ENCODE peak calls at places on chromosomes 12 and 14, in seven cellular contexts. One of them, this sample, is unnamed.

GRCh38 chr14:65228956-65229355 is 126.6 kb upstream of the MAX start:
- DNase-seq in H9: no peak
- DNase-seq in CD8-positive, alpha-beta T cell: no peak
- DNase-seq in cardiac muscle cell: no peak
- DNase-seq in WTC11: no peak
- DNase-seq in tibial artery: peak; percentile 9
- DNase-seq in mucosa of descending colon: no peak
- DNase-seq in this sample: no peak

GRCh38 chr14:80940146-80940545 is 1.4 kb downstream of the CEP128 start:
- DNase-seq in H9: no peak
- DNase-seq in CD8-positive, alpha-beta T cell: no peak
- DNase-seq in cardiac muscle cell: no peak
- DNase-seq in WTC11: no peak
- DNase-seq in tibial artery: no peak
- DNase-seq in mucosa of descending colon: no peak
- DNase-seq in this sample: no peak

GRCh38 chr14:62445570-62445969 is 599.7 kb downstream of the KCNH5 start:
- DNase-seq in H9: no peak
- DNase-seq in CD8-positive, alpha-beta T cell: no peak
- DNase-seq in cardiac muscle cell: no peak
- DNase-seq in WTC11: no peak
- DNase-seq in tibial artery: no peak
- DNase-seq in mucosa of descending colon: no peak
- DNase-seq in this sample: no peak

GRCh38 chr12:39990122-39991101 is 115.5 kb downstream of the SLC2A13 start:
- DNase-seq in H9: peak; percentile 53
- DNase-seq in CD8-positive, alpha-beta T cell: peak; percentile 18
- DNase-seq in cardiac muscle cell: peak; percentile 79
- DNase-seq in WTC11: peak; percentile 57
- DNase-seq in tibial artery: no peak
- DNase-seq in mucosa of descending colon: peak; percentile 62
- DNase-seq in this sample: peak; percentile 70

GRCh38 chr14:47490353-47490752 is 185.1 kb downstream of the MDGA2 start:
- DNase-seq in H9: no peak
- DNase-seq in CD8-positive, alpha-beta T cell: no peak
- DNase-seq in cardiac muscle cell: no peak
- DNase-seq in WTC11: no peak
- DNase-seq in tibial artery: no peak
- DNase-seq in mucosa of descending colon: no peak
- DNase-seq in this sample: no peak

GRCh38 chr12:25977047-25977446 is 18.6 kb downstream of the RASSF8 start:
- DNase-seq in H9: no peak
- DNase-seq in CD8-positive, alpha-beta T cell: no peak
- DNase-seq in cardiac muscle cell: no peak
- DNase-seq in WTC11: no peak
- DNase-seq in tibial artery: no peak
- DNase-seq in mucosa of descending colon: no peak
- DNase-seq in this sample: no peak

GRCh38 chr12:24496755-24497154 is 452.1 kb downstream of the BCAT1 start:
- DNase-seq in H9: no peak
- DNase-seq in CD8-positive, alpha-beta T cell: no peak
- DNase-seq in cardiac muscle cell: peak; percentile 29
- DNase-seq in WTC11: no peak
- DNase-seq in tibial artery: no peak
- DNase-seq in mucosa of descending colon: no peak
- DNase-seq in this sample: no peak

GRCh38 chr14:71918955-71919354 is 13.3 kb upstream of the RGS6 start:
- DNase-seq in H9: peak; percentile 60
- DNase-seq in CD8-positive, alpha-beta T cell: no peak
- DNase-seq in cardiac muscle cell: no peak
- DNase-seq in WTC11: peak; percentile 36
- DNase-seq in tibial artery: no peak
- DNase-seq in mucosa of descending colon: no peak
- DNase-seq in this sample: no peak

GRCh38 chr14:46596236-46596635 is 55.3 kb downstream of the RPL10L start:
- DNase-seq in H9: no peak
- DNase-seq in CD8-positive, alpha-beta T cell: no peak
- DNase-seq in cardiac muscle cell: peak; percentile 10
- DNase-seq in WTC11: no peak
- DNase-seq in tibial artery: no peak
- DNase-seq in mucosa of descending colon: no peak
- DNase-seq in this sample: no peak

GRCh38 chr12:123822804-123823203 is 60.7 kb downstream of the DNAH10 start:
- DNase-seq in H9: no peak
- DNase-seq in CD8-positive, alpha-beta T cell: no peak
- DNase-seq in cardiac muscle cell: no peak
- DNase-seq in WTC11: no peak
- DNase-seq in tibial artery: no peak
- DNase-seq in mucosa of descending colon: no peak
- DNase-seq in this sample: no peak

GRCh38 chr12:104701301-104701700 is 244.6 kb downstream of the CHST11 start:
- DNase-seq in H9: no peak
- DNase-seq in CD8-positive, alpha-beta T cell: no peak
- DNase-seq in cardiac muscle cell: no peak
- DNase-seq in WTC11: no peak
- DNase-seq in tibial artery: no peak
- DNase-seq in mucosa of descending colon: no peak
- DNase-seq in this sample: no peak

GRCh38 chr12:49332891-49333371 is 4.1 kb downstream of the C1QL4 start:
- DNase-seq in H9: no peak
- DNase-seq in CD8-positive, alpha-beta T cell: no peak
- DNase-seq in cardiac muscle cell: no peak
- DNase-seq in WTC11: no peak
- DNase-seq in tibial artery: no peak
- DNase-seq in mucosa of descending colon: no peak
- DNase-seq in this sample: no peak

GRCh38 chr14:28294834-28295440 is 471.6 kb upstream of the FOXG1 start:
- DNase-seq in H9: no peak
- DNase-seq in CD8-positive, alpha-beta T cell: no peak
- DNase-seq in cardiac muscle cell: peak; percentile 80
- DNase-seq in WTC11: no peak
- DNase-seq in tibial artery: no peak
- DNase-seq in mucosa of descending colon: no peak
- DNase-seq in this sample: no peak
- TF ChIP-seq CTCF in H9: peak; percentile 66
- TF ChIP-seq CTCF in CD8-positive, alpha-beta T cell: no peak
- TF ChIP-seq CTCF in cardiac muscle cell: peak; percentile 47
- TF ChIP-seq CTCF in WTC11: no peak
- TF ChIP-seq CTCF in tibial artery: no peak
- TF ChIP-seq CTCF in mucosa of descending colon: no peak
- TF ChIP-seq CTCF in this sample: no peak

GRCh38 chr14:93136009-93136408 is 20.3 kb upstream of the ITPK1 start:
- DNase-seq in H9: no peak
- DNase-seq in CD8-positive, alpha-beta T cell: no peak
- DNase-seq in cardiac muscle cell: no peak
- DNase-seq in WTC11: no peak
- DNase-seq in tibial artery: no peak
- DNase-seq in mucosa of descending colon: peak; percentile 31
- DNase-seq in this sample: no peak

GRCh38 chr14:93133476-93133875 is 17.8 kb upstream of the ITPK1 start:
- DNase-seq in H9: no peak
- DNase-seq in CD8-positive, alpha-beta T cell: no peak
- DNase-seq in cardiac muscle cell: peak; percentile 91
- DNase-seq in WTC11: no peak
- DNase-seq in tibial artery: peak; percentile 78
- DNase-seq in mucosa of descending colon: no peak
- DNase-seq in this sample: no peak

GRCh38 chr14:93142854-93143652 is 27.3 kb upstream of the ITPK1 start:
- DNase-seq in H9: no peak
- DNase-seq in CD8-positive, alpha-beta T cell: no peak
- DNase-seq in cardiac muscle cell: no peak
- DNase-seq in WTC11: no peak
- DNase-seq in tibial artery: no peak
- DNase-seq in mucosa of descending colon: peak; percentile 2
- DNase-seq in this sample: no peak

GRCh38 chr14:93135399-93135798 is 19.7 kb upstream of the ITPK1 start:
- DNase-seq in H9: no peak
- DNase-seq in CD8-positive, alpha-beta T cell: no peak
- DNase-seq in cardiac muscle cell: no peak
- DNase-seq in WTC11: no peak
- DNase-seq in tibial artery: peak; percentile 71
- DNase-seq in mucosa of descending colon: peak; percentile 44
- DNase-seq in this sample: no peak

DNA sequence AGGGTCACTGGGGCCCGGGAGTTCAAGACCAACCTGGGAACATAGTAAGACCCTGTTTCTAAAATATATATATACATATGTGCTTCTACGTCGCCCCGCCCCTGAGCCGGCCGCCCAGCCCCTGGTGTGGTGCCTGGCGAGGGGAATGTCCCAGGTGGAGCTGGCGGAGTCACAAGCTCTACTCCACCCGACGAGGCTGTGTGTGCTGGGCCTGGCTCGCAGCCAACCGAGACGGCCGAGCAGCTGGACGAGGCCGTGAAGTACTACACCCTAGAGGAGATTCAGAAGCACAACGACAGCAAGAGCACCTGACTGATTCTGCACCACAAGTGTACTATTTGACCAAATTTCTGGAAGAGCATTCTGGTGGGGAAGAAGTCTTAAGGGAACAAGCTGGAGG is 22.1 kb upstream of the ITPK1 start:
- DNase-seq in H9: peak; percentile 57
- DNase-seq in CD8-positive, alpha-beta T cell: no peak
- DNase-seq in cardiac muscle cell: peak; percentile 46
- DNase-seq in WTC11: peak; percentile 35
- DNase-seq in tibial artery: no peak
- DNase-seq in mucosa of descending colon: peak; percentile 91
- DNase-seq in this sample: no peak
- TF ChIP-seq CTCF in H9: peak; percentile 16
- TF ChIP-seq CTCF in CD8-positive, alpha-beta T cell: no peak
- TF ChIP-seq CTCF in cardiac muscle cell: peak; percentile 14
- TF ChIP-seq CTCF in WTC11: no peak
- TF ChIP-seq CTCF in tibial artery: no peak
- TF ChIP-seq CTCF in mucosa of descending colon: no peak
- TF ChIP-seq CTCF in this sample: no peak

GRCh38 chr12:53065975-53066593 is 13.1 kb downstream of the SPRYD3 start:
- DNase-seq in H9: peak; percentile 80
- DNase-seq in CD8-positive, alpha-beta T cell: peak; percentile 28
- DNase-seq in cardiac muscle cell: peak; percentile 89
- DNase-seq in WTC11: peak; percentile 87
- DNase-seq in tibial artery: peak; percentile 92
- DNase-seq in mucosa of descending colon: peak; percentile 81
- DNase-seq in this sample: no peak
- TF ChIP-seq CTCF in H9: peak; percentile 93
- TF ChIP-seq CTCF in CD8-positive, alpha-beta T cell: peak; percentile 80
- TF ChIP-seq CTCF in cardiac muscle cell: peak; percentile 83
- TF ChIP-seq CTCF in WTC11: peak; percentile 96
- TF ChIP-seq CTCF in tibial artery: peak; percentile 97
- TF ChIP-seq CTCF in mucosa of descending colon: peak; percentile 79
- TF ChIP-seq CTCF in this sample: peak; percentile 95

GRCh38 chr14:105974902-105975301 is 448.5 kb downstream of the TMEM121 start:
- DNase-seq in H9: no peak
- DNase-seq in CD8-positive, alpha-beta T cell: peak; percentile 39
- DNase-seq in cardiac muscle cell: no peak
- DNase-seq in WTC11: no peak
- DNase-seq in tibial artery: no peak
- DNase-seq in mucosa of descending colon: peak; percentile 47
- DNase-seq in this sample: no peak
- TF ChIP-seq CTCF in H9: no peak
- TF ChIP-seq CTCF in CD8-positive, alpha-beta T cell: peak; percentile 68
- TF ChIP-seq CTCF in cardiac muscle cell: no peak
- TF ChIP-seq CTCF in WTC11: no peak
- TF ChIP-seq CTCF in tibial artery: no peak
- TF ChIP-seq CTCF in mucosa of descending colon: no peak
- TF ChIP-seq CTCF in this sample: peak; percentile 4

DNA sequence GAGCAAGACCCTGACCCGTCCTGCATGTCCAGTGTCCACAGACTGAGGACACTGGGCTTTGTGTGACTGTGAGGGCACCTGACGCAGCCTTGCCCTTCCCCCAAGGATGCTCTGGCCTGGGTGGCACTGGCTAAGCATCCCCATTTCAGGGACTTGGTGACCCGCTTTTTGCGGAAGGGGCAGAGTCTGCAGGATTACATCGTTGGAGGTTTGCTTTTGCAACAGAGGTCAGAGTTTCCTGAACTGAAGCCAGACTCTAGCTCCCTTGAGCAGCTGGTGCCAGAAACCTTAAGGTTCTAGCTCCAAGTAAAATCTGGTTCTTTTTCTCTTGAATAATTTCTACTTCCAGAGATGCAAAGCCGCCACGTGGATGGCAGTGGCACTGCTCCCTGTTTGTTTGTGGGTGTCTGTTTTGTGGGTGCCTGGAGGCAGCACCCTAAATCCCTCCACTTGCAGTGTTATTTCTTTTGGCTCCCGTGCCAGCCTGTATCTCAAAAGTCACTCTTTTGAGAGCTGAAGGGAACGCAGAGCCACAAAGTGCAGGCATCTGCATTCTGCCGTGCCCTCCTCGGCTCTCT is 184.7 kb downstream of the TSPAN9 start:
- DNase-seq in H9: no peak
- DNase-seq in CD8-positive, alpha-beta T cell: no peak
- DNase-seq in cardiac muscle cell: peak; percentile 46
- DNase-seq in WTC11: no peak
- DNase-seq in tibial artery: peak; percentile 76
- DNase-seq in mucosa of descending colon: no peak
- DNase-seq in this sample: no peak
- TF ChIP-seq CTCF in H9: no peak
- TF ChIP-seq CTCF in CD8-positive, alpha-beta T cell: no peak
- TF ChIP-seq CTCF in cardiac muscle cell: peak; percentile 8
- TF ChIP-seq CTCF in WTC11: no peak
- TF ChIP-seq CTCF in tibial artery: peak; percentile 59
- TF ChIP-seq CTCF in mucosa of descending colon: no peak
- TF ChIP-seq CTCF in this sample: peak; percentile 30

GRCh38 chr12:12736759-12737676 is 19.9 kb downstream of the CDKN1B start:
- DNase-seq in H9: no peak
- DNase-seq in CD8-positive, alpha-beta T cell: no peak
- DNase-seq in cardiac muscle cell: peak; percentile 60
- DNase-seq in WTC11: no peak
- DNase-seq in tibial artery: no peak
- DNase-seq in mucosa of descending colon: no peak
- DNase-seq in this sample: peak; percentile 73
- TF ChIP-seq CTCF in H9: peak; percentile 73
- TF ChIP-seq CTCF in CD8-positive, alpha-beta T cell: peak; percentile 80
- TF ChIP-seq CTCF in cardiac muscle cell: peak; percentile 55
- TF ChIP-seq CTCF in WTC11: peak; percentile 32
- TF ChIP-seq CTCF in tibial artery: peak; percentile 44
- TF ChIP-seq CTCF in mucosa of descending colon: peak; percentile 45
- TF ChIP-seq CTCF in this sample: peak; percentile 62

DNA sequence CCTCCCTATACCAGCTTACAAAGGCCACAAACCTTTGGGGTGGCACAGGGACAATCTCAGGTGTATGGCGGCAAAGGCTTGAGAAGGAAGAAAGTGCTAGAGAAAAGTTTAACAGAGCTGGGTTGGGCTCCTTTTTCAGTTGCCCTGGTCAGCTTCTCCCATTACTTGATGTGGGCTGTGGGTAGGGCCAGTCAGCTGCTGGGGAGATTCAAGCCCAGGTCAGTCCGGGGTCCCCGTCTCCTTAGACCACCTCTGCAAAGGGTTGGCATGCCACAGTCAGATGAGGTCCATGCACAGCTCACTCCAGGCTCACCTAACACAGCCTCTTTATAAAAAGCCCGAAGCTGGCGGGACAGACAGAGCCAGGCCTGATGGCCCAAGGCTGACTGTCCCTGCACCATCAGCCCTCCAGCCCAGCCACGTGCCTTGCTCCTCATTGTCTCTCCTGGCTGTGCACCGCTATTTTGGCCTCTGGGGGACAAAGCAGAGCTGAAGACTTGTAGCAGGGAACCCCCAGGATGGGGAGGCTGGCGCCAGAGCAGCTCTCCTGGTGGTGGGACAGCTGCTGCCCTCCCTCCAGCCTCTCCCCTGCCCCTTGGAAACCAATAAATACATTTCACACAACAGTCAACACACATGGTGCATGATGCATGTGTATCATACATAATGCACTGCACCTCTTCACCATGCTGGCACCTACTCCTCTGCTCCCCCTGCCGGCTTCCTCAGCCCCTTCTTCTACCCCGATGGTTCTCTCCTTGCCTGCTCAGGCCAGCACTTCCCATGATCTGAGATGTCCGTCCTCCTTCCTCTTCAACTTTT is 61.7 kb upstream of the DDX11 start:
- DNase-seq in H9: no peak
- DNase-seq in CD8-positive, alpha-beta T cell: no peak
- DNase-seq in cardiac muscle cell: no peak
- DNase-seq in WTC11: peak; percentile 12
- DNase-seq in tibial artery: peak; percentile 48
- DNase-seq in mucosa of descending colon: no peak
- DNase-seq in this sample: no peak
- TF ChIP-seq CTCF in H9: peak; percentile 50
- TF ChIP-seq CTCF in CD8-positive, alpha-beta T cell: no peak
- TF ChIP-seq CTCF in cardiac muscle cell: peak; percentile 30
- TF ChIP-seq CTCF in WTC11: no peak
- TF ChIP-seq CTCF in tibial artery: no peak
- TF ChIP-seq CTCF in mucosa of descending colon: no peak
- TF ChIP-seq CTCF in this sample: no peak

This sample was measured in ascending aorta.